ENCODE peak calls at places on chromosomes 11 and 22, in four cellular contexts. One of them, this sample, is unnamed.

GRCh38 chr11:114258696-114259095 is 37.5 kb upstream of the NNMT start:
- DNase-seq in GM23338: no peak
- DNase-seq in thoracic aorta: no peak
- DNase-seq in GM12865: no peak
- DNase-seq in this sample: no peak

GRCh38 chr22:40300884-40301672 is 45.2 kb upstream of the ADSL start:
- DNase-seq in GM23338: no peak
- DNase-seq in thoracic aorta: no peak
- DNase-seq in GM12865: peak; percentile 73
- DNase-seq in this sample: peak; percentile 53

GRCh38 chr22:36447634-36448033 is 33.8 kb downstream of the TXN2 start:
- DNase-seq in thoracic aorta: no peak
- DNase-seq in GM12865: no peak
- DNase-seq in GM23338: no peak
- DNase-seq in this sample: no peak

GRCh38 chr22:39426380-39427043 is 26.9 kb downstream of the TAB1 start:
- DNase-seq in thoracic aorta: no peak
- DNase-seq in GM23338: no peak
- DNase-seq in GM12865: no peak
- DNase-seq in this sample: no peak

GRCh38 chr22:32204211-32204855 is 540 bp downstream of the RFPL2 start:
- DNase-seq in thoracic aorta: no peak
- DNase-seq in GM23338: peak; percentile 63
- DNase-seq in GM12865: no peak
- DNase-seq in this sample: no peak

GRCh38 chr22:37427128-37427710 is at the start of gene ELFN2:
- DNase-seq in GM23338: peak; percentile 66
- DNase-seq in GM12865: no peak
- DNase-seq in thoracic aorta: no peak
- DNase-seq in this sample: no peak

GRCh38 chr11:106159846-106160245 is 82.4 kb downstream of the AASDHPPT start:
- DNase-seq in GM12865: no peak
- DNase-seq in thoracic aorta: no peak
- DNase-seq in GM23338: no peak
- DNase-seq in this sample: no peak

GRCh38 chr11:119025099-119025473 is 5.6 kb downstream of the SLC37A4 start:
- DNase-seq in GM23338: no peak
- DNase-seq in GM12865: no peak
- DNase-seq in thoracic aorta: no peak
- DNase-seq in this sample: no peak

GRCh38 chr11:8098361-8098760 is 17.4 kb downstream of the TUB start:
- DNase-seq in GM12865: no peak
- DNase-seq in thoracic aorta: no peak
- DNase-seq in GM23338: no peak
- DNase-seq in this sample: no peak

GRCh38 chr11:17036666-17037658 is 22.7 kb upstream of the PLEKHA7 start:
- DNase-seq in thoracic aorta: no peak
- DNase-seq in GM12865: peak; percentile 28
- DNase-seq in GM23338: peak; percentile 76
- DNase-seq in this sample: no peak

GRCh38 chr11:2573240-2574042 is 126.4 kb downstream of the KCNQ1OT1 start:
- DNase-seq in thoracic aorta: no peak
- DNase-seq in GM23338: no peak
- DNase-seq in GM12865: no peak
- DNase-seq in this sample: no peak

GRCh38 chr11:64643258-64643881 is 52.4 kb downstream of the SLC22A12 start:
- DNase-seq in GM23338: peak; percentile 87
- DNase-seq in GM12865: no peak
- DNase-seq in thoracic aorta: no peak
- DNase-seq in this sample: no peak

GRCh38 chr11:94400839-94401772 is at the start of gene GPR83:
- DNase-seq in GM23338: peak; percentile 75
- DNase-seq in GM12865: no peak
- DNase-seq in thoracic aorta: no peak
- DNase-seq in this sample: no peak

GRCh38 chr11:19546325-19546724 is 166.3 kb upstream of the NAV2 start:
- DNase-seq in thoracic aorta: no peak
- DNase-seq in GM23338: peak; percentile 36
- DNase-seq in GM12865: no peak
- DNase-seq in this sample: no peak

GRCh38 chr11:130156108-130157022 is 3.2 kb upstream of the ST14 start:
- DNase-seq in GM23338: no peak
- DNase-seq in GM12865: no peak
- DNase-seq in thoracic aorta: no peak
- DNase-seq in this sample: no peak

GRCh38 chr11:46386674-46387073 is 4.9 kb downstream of the CHRM4 start:
- DNase-seq in GM23338: no peak
- DNase-seq in GM12865: no peak
- DNase-seq in thoracic aorta: no peak
- DNase-seq in this sample: no peak

GRCh38 chr11:29786092-29786491 is 230.7 kb downstream of the KCNA4 start:
- DNase-seq in GM23338: no peak
- DNase-seq in thoracic aorta: no peak
- DNase-seq in GM12865: no peak
- DNase-seq in this sample: no peak

GRCh38 chr11:83070044-83070877 is 1.4 kb downstream of the RAB30 start:
- DNase-seq in thoracic aorta: no peak
- DNase-seq in GM12865: no peak
- DNase-seq in GM23338: peak; percentile 80
- DNase-seq in this sample: no peak

GRCh38 chr11:112004389-112004788 is 20.8 kb upstream of the DLAT start:
- DNase-seq in thoracic aorta: no peak
- DNase-seq in GM23338: peak; percentile 68
- DNase-seq in GM12865: peak; percentile 75
- DNase-seq in this sample: no peak

GRCh38 chr11:114610984-114611944 is 15.7 kb upstream of the NXPE4 start:
- DNase-seq in thoracic aorta: no peak
- DNase-seq in GM23338: peak; percentile 1
- DNase-seq in GM12865: peak; percentile 80
- DNase-seq in this sample: no peak

GRCh38 chr11:94729352-94729751 is 38.8 kb upstream of the AMOTL1 start:
- DNase-seq in thoracic aorta: no peak
- DNase-seq in GM23338: no peak
- DNase-seq in GM12865: no peak
- DNase-seq in this sample: no peak

GRCh38 chr11:5553347-5553746 is 5.0 kb upstream of the OR52H1 start:
- DNase-seq in GM23338: no peak
- DNase-seq in thoracic aorta: no peak
- DNase-seq in GM12865: no peak
- DNase-seq in this sample: no peak

GRCh38 chr11:12109591-12110196 is 696 bp upstream of the MICAL2 start:
- DNase-seq in thoracic aorta: no peak
- DNase-seq in GM12865: no peak
- DNase-seq in GM23338: no peak
- DNase-seq in this sample: no peak

GRCh38 chr11:127493330-127493729 is 492.8 kb upstream of the KIRREL3 start:
- DNase-seq in GM12865: peak; percentile 31
- DNase-seq in thoracic aorta: no peak
- DNase-seq in GM23338: peak; percentile 59
- DNase-seq in this sample: no peak

GRCh38 chr22:24087071-24087795 is 76.1 kb downstream of the CABIN1 start:
- DNase-seq in GM12865: no peak
- DNase-seq in thoracic aorta: no peak
- DNase-seq in GM23338: no peak
- DNase-seq in this sample: no peak

DNA sequence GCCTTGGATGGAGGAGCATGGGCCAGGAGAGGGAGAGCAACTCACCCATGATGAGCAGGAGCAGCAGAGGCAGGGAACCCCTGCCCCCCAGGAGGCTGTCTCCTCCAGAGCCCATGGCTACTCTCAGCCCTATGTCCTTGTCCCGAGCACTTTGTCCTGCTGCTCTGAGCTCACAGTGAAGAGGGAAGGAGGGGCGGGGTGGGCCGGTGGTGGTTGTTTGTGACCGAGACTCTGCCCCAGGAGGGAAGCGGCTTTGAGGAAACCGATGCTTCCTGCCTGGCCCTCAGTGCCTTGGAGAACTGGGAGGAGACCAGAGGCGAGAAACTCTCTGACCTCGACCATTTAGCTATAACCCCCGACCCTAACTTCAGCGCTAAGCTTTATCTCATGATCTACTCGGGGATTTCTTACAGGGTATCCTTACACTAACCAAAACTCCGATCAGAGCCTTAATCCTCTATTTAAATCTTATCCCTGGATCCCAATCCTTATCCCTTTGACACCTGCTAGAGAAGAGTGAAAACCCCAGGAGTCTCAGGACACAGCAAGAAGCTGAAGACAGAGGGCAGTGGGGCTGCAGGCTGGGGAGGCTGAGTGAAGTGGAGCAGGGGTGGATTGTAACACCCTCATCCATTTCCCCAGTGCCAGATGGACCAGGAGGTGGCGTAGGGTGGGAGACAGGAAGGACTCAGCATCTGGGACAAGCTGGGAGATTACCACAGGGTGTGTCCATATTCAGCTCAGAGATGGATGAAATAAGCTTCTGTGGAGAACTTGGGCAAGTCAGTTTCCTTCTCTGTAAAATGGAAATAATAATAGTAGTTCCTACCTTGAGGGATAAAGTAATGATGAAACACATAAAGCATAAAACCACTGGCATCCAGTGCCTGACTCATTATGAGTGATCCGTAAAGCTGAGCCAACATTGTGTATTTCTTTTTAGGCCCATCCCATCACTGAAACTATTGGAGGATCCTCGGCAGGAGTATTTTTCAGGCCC is at the start of gene ROBO4:
- DNase-seq in thoracic aorta: no peak
- DNase-seq in GM23338: no peak
- DNase-seq in GM12865: no peak
- DNase-seq in this sample: no peak
- H3K4me3 ChIP-seq in thoracic aorta: peak within 1 kb of the TSS; percentile 15
- H3K4me3 ChIP-seq in GM23338: no peak within 1 kb of the TSS
- H3K4me3 ChIP-seq in GM12865: no peak within 1 kb of the TSS
- H3K4me3 ChIP-seq in this sample: no peak within 1 kb of the TSS

GRCh38 chr11:1370186-1371025 is 19.3 kb upstream of the BRSK2 start:
- DNase-seq in thoracic aorta: no peak
- DNase-seq in GM23338: no peak
- DNase-seq in GM12865: no peak
- DNase-seq in this sample: no peak

GRCh38 chr11:1371026-1371325 is 18.8 kb upstream of the BRSK2 start:
- DNase-seq in thoracic aorta: no peak
- DNase-seq in GM23338: no peak
- DNase-seq in GM12865: no peak
- DNase-seq in this sample: no peak

GRCh38 chr11:1368966-1369365 is 20.8 kb upstream of the BRSK2 start:
- DNase-seq in GM12865: no peak
- DNase-seq in GM23338: no peak
- DNase-seq in thoracic aorta: no peak
- DNase-seq in this sample: no peak

GRCh38 chr11:1368216-1368615 is 21.5 kb upstream of the BRSK2 start:
- DNase-seq in GM23338: no peak
- DNase-seq in GM12865: no peak
- DNase-seq in thoracic aorta: no peak
- DNase-seq in this sample: no peak

DNA sequence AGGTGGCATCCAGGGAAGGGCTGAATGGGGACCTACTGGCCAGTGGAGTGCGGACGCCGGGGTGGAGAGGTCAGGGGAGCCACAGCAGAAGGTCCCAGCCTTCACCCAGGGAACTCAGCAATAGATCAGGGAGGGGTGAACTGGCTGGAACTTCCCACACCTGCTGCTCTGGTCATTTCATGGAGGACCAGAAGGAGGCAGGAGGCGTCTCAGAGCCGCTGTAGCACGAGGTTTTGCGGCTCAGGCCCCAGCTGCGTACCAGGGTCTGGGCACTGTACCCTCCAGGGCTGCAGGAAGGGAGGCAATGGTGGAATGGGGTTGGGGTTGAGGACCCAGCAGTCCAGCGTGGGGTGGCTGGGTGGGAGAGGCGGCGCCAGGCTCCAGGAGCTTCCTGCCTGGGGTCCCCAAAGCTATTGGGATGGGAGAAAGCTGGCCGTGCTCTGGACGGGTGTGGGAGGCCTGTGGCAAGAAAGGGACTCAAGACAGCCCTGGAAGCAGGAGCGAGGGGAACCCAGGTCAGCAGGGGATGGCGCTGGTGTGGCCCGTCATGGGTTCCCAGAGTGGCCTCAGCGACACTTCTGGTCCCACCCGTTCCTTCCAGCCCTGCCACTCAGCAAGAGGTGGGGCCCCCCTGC is 20.2 kb upstream of the BRSK2 start:
- DNase-seq in thoracic aorta: no peak
- DNase-seq in GM23338: no peak
- DNase-seq in GM12865: no peak
- DNase-seq in this sample: no peak
- TF ChIP-seq CTCF in thoracic aorta: no peak
- TF ChIP-seq CTCF in GM23338: no peak
- TF ChIP-seq CTCF in GM12865: no peak
- TF ChIP-seq CTCF in this sample: no peak

GRCh38 chr11:135069043-135069442 is 657.0 kb upstream of the B3GAT1 start:
- DNase-seq in GM23338: no peak
- DNase-seq in GM12865: no peak
- DNase-seq in thoracic aorta: no peak
- DNase-seq in this sample: no peak
- H3K4me3 ChIP-seq in GM23338: no peak overlapping the region
- H3K4me3 ChIP-seq in GM12865: no peak overlapping the region
- H3K4me3 ChIP-seq in thoracic aorta: no peak overlapping the region
- H3K4me3 ChIP-seq in this sample: no peak overlapping the region

GRCh38 chr22:33272866-33273265 is 214.7 kb upstream of the SYN3 start:
- DNase-seq in GM23338: no peak
- DNase-seq in thoracic aorta: no peak
- DNase-seq in GM12865: peak; percentile 61
- DNase-seq in this sample: no peak
- TF ChIP-seq CTCF in GM23338: no peak
- TF ChIP-seq CTCF in thoracic aorta: no peak
- TF ChIP-seq CTCF in GM12865: no peak
- TF ChIP-seq CTCF in this sample: no peak

GRCh38 chr11:74721479-74721835 is 9.8 kb downstream of the CHRDL2 start:
- DNase-seq in GM12865: no peak
- DNase-seq in GM23338: no peak
- DNase-seq in thoracic aorta: no peak
- DNase-seq in this sample: no peak

GRCh38 chr11:74717211-74717997 is 13.8 kb downstream of the CHRDL2 start:
- DNase-seq in GM23338: no peak
- DNase-seq in thoracic aorta: no peak
- DNase-seq in GM12865: no peak
- DNase-seq in this sample: no peak

GRCh38 chr11:74720596-74721478 is 10.4 kb downstream of the CHRDL2 start:
- DNase-seq in GM12865: no peak
- DNase-seq in thoracic aorta: peak; percentile 40
- DNase-seq in GM23338: peak; percentile 15
- DNase-seq in this sample: no peak

GRCh38 chr11:74714904-74715303 is 16.3 kb downstream of the CHRDL2 start:
- DNase-seq in GM23338: no peak
- DNase-seq in thoracic aorta: no peak
- DNase-seq in GM12865: no peak
- DNase-seq in this sample: no peak

GRCh38 chr11:74719011-74719410 is 12.2 kb downstream of the CHRDL2 start:
- DNase-seq in GM12865: no peak
- DNase-seq in thoracic aorta: no peak
- DNase-seq in GM23338: no peak
- DNase-seq in this sample: no peak
- H3K4me3 ChIP-seq in GM12865: no peak overlapping the region
- H3K4me3 ChIP-seq in thoracic aorta: no peak overlapping the region
- H3K4me3 ChIP-seq in GM23338: no peak overlapping the region
- H3K4me3 ChIP-seq in this sample: no peak overlapping the region

GRCh38 chr11:78376858-78377257 is 40.8 kb downstream of the GAB2 start:
- DNase-seq in GM23338: no peak
- DNase-seq in thoracic aorta: no peak
- DNase-seq in GM12865: no peak
- DNase-seq in this sample: no peak
- TF ChIP-seq CTCF in GM23338: no peak
- TF ChIP-seq CTCF in thoracic aorta: no peak
- TF ChIP-seq CTCF in GM12865: no peak
- TF ChIP-seq CTCF in this sample: no peak

GRCh38 chr22:35409783-35410662 is 10.1 kb downstream of the MCM5 start:
- DNase-seq in GM23338: no peak
- DNase-seq in thoracic aorta: no peak
- DNase-seq in GM12865: peak; percentile 90
- DNase-seq in this sample: peak; percentile 83
- H3K4me3 ChIP-seq in GM23338: no peak overlapping the region
- H3K4me3 ChIP-seq in thoracic aorta: no peak overlapping the region
- H3K4me3 ChIP-seq in GM12865: peak overlapping the region; percentile 30
- H3K4me3 ChIP-seq in this sample: peak overlapping the region; percentile 9